ENCODE peak calls at places on chromosome 9, in eight cellular contexts. H, A, R, Y, F, N, T and J are unnamed samples.

GRCh38 chr9:133492061-133493021 is 13.4 kb upstream of the SLC2A6 start:
- DNase-seq in H (no peak), A (no peak), R (no peak), Y (peak; percentile 67), F (no peak), N (no peak), T (no peak), J (no peak)

GRCh38 chr9:116897181-116897580 is 210.1 kb downstream of the TRIM32 start:
- DNase-seq in H (no peak), A (no peak), R (no peak), Y (no peak), F (no peak), N (no peak), T (no peak), J (no peak)

GRCh38 chr9:98502311-98502975 is 206.3 kb downstream of the GABBR2 start:
- DNase-seq in H (no peak), A (no peak), R (no peak), Y (no peak), F (peak; percentile 69), N (no peak), T (no peak), J (no peak)

GRCh38 chr9:117013596-117013995 is 326.5 kb downstream of the TRIM32 start:
- DNase-seq in H (no peak), A (no peak), R (no peak), Y (peak; percentile 18), F (no peak), N (no peak), T (no peak), J (no peak)

GRCh38 chr9:87184956-87185642 is 237.8 kb upstream of the GAS1 start:
- DNase-seq in H (no peak), A (no peak), R (no peak), Y (no peak), F (peak; percentile 37), N (no peak), T (no peak), J (no peak)

GRCh38 chr9:9079473-9079872 is 1279.9 kb upstream of the DMAC1 start:
- DNase-seq in H (no peak), A (no peak), R (no peak), Y (no peak), F (no peak), N (no peak), T (no peak), J (no peak)

GRCh38 chr9:114303571-114303970 is 19.3 kb upstream of the ORM1 start:
- DNase-seq in H (no peak), A (no peak), R (no peak), Y (no peak), F (no peak), N (no peak), T (no peak), J (no peak)

GRCh38 chr9:109253637-109254284 is 67.1 kb downstream of the EPB41L4B start:
- DNase-seq in H (peak; percentile 56), A (no peak), R (peak; percentile 64), Y (no peak), F (peak; percentile 82), N (no peak), T (no peak), J (no peak)

GRCh38 chr9:81416476-81417298 is 272.7 kb downstream of the TLE1 start:
- DNase-seq in H (no peak), A (no peak), R (no peak), Y (no peak), F (peak; percentile 41), N (no peak), T (no peak), J (no peak)

GRCh38 chr9:81202292-81202691 is 487.1 kb downstream of the TLE1 start:
- DNase-seq in H (no peak), A (no peak), R (no peak), Y (peak; percentile 25), F (no peak), N (no peak), T (no peak), J (no peak)

GRCh38 chr9:29150606-29151005 is 1577.3 kb upstream of the C9orf72 start:
- DNase-seq in H (no peak), A (no peak), R (no peak), Y (no peak), F (no peak), N (no peak), T (no peak), J (no peak)

GRCh38 chr9:14343948-14344547 is 30.1 kb upstream of the NFIB start:
- DNase-seq in H (peak; percentile 33), A (no peak), R (no peak), Y (peak; percentile 38), F (no peak), N (no peak), T (no peak), J (no peak)

GRCh38 chr9:14343236-14343947 is 29.5 kb upstream of the NFIB start:
- DNase-seq in H (no peak), A (no peak), R (no peak), Y (peak; percentile 16), F (no peak), N (no peak), T (no peak), J (no peak)

GRCh38 chr9:14345586-14346237 is 31.8 kb upstream of the NFIB start:
- DNase-seq in H (no peak), A (no peak), R (no peak), Y (peak; percentile 13), F (no peak), N (no peak), T (no peak), J (no peak)

GRCh38 chr9:14346301-14346721 is 32.4 kb upstream of the NFIB start:
- DNase-seq in H (no peak), A (no peak), R (no peak), Y (peak; percentile 8), F (no peak), N (no peak), T (no peak), J (no peak)

GRCh38 chr9:14344846-14345585 is 31.1 kb upstream of the NFIB start:
- DNase-seq in H (no peak), A (no peak), R (no peak), Y (no peak), F (no peak), N (no peak), T (no peak), J (no peak)
- TF ChIP-seq RAD21 in H (no peak), A (no peak), R (no peak), Y (no peak), F (no peak), N (no peak), T (no peak), J (no peak)

GRCh38 chr9:124784503-124784902 is 7.6 kb downstream of the OLFML2A start:
- DNase-seq in H (no peak), A (no peak), R (no peak), Y (no peak), F (no peak), N (no peak), T (no peak), J (no peak)
- TF ChIP-seq RAD21 in H (no peak), A (no peak), R (no peak), Y (no peak), F (no peak), N (no peak), T (no peak), J (no peak)

GRCh38 chr9:95771556-95772280 is 103.8 kb upstream of the ERCC6L2 start:
- DNase-seq in H (no peak), A (no peak), R (no peak), Y (no peak), F (peak; percentile 39), N (peak; percentile 82), T (no peak), J (no peak)

GRCh38 chr9:95770653-95771131 is 104.8 kb upstream of the ERCC6L2 start:
- DNase-seq in H (no peak), A (no peak), R (no peak), Y (peak; percentile 31), F (no peak), N (no peak), T (peak; percentile 57), J (no peak)

GRCh38 chr9:95773061-95773433 is 102.4 kb upstream of the ERCC6L2 start:
- DNase-seq in H (no peak), A (no peak), R (no peak), Y (no peak), F (peak; percentile 61), N (no peak), T (no peak), J (no peak)

GRCh38 chr9:95769909-95770433 is 105.5 kb upstream of the ERCC6L2 start:
- DNase-seq in H (no peak), A (no peak), R (no peak), Y (no peak), F (no peak), N (no peak), T (no peak), J (no peak)

GRCh38 chr9:95772320-95773060 is 103.0 kb upstream of the ERCC6L2 start:
- DNase-seq in H (no peak), A (no peak), R (no peak), Y (no peak), F (peak; percentile 65), N (peak; percentile 49), T (peak; percentile 29), J (no peak)
- TF ChIP-seq RAD21 in H (no peak), A (no peak), R (no peak), Y (no peak), F (peak; percentile 9), N (no peak), T (peak; percentile 21), J (no peak)

GRCh38 chr9:31590091-31590490 is 794.4 kb upstream of the ACO1 start:
- DNase-seq in H (no peak), A (no peak), R (no peak), Y (no peak), F (no peak), N (no peak), T (no peak), J (no peak)
- TF ChIP-seq RAD21 in H (no peak), A (no peak), R (no peak), Y (no peak), F (no peak), N (no peak), T (no peak), J (no peak)

DNA sequence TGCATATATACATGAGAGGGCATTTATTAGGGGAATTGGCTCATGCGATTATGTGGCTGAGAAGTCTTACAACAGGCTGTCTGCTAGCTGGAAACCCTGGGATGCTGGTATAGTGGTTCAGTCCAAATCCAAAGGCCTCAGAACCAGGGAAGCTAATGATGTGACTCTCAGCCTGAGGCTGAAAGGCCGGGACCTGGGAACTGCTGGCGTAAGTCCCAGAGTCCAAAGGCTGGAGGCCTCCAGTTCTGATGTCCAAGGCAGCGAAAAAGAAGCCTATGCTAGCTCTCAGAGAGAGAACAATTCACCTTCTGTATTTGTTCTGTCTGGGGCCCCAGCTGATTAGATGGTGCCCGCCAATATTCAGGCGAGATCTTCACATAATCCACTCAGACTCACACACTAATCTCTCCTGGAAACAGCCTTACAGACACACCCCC is 84.1 kb downstream of the KIAA1958 start:
- DNase-seq in H (no peak), A (no peak), R (no peak), Y (no peak), F (no peak), N (peak; percentile 89), T (no peak), J (no peak)
- TF ChIP-seq RAD21 in H (no peak), A (no peak), R (no peak), Y (no peak), F (no peak), N (peak; percentile 51), T (no peak), J (no peak)

GRCh38 chr9:129256959-129257713 is 79.1 kb upstream of the IER5L start:
- DNase-seq in H (no peak), A (no peak), R (no peak), Y (no peak), F (no peak), N (no peak), T (no peak), J (no peak)
- TF ChIP-seq RAD21 in H (no peak), A (no peak), R (no peak), Y (no peak), F (no peak), N (no peak), T (no peak), J (no peak)